ENCODE peak calls at places on chromosomes 11 and 22, in four cellular contexts. One of them, this sample, is unnamed.
A peak's percentile ranks its signal among the peaks of the same experiment; 100 is the strongest.

GRCh38 chr22:46581580-46582244 is 38.5 kb upstream of the GRAMD4 start:
- DNase-seq in CD4-positive, CD25-positive, alpha-beta regulatory T cell: no peak
- DNase-seq in IMR-90: no peak
- DNase-seq in sigmoid colon: peak; percentile 64
- DNase-seq in this sample: no peak

GRCh38 chr11:1852885-1853284 is at the start of gene LSP1:
- DNase-seq in CD4-positive, CD25-positive, alpha-beta regulatory T cell: peak; percentile 65
- DNase-seq in IMR-90: no peak
- DNase-seq in sigmoid colon: no peak
- DNase-seq in this sample: no peak

GRCh38 chr11:41947392-41947791 is 487.9 kb upstream of the LRRC4C start:
- DNase-seq in CD4-positive, CD25-positive, alpha-beta regulatory T cell: no peak
- DNase-seq in IMR-90: no peak
- DNase-seq in sigmoid colon: no peak
- DNase-seq in this sample: no peak

GRCh38 chr11:65589444-65590239 is 6.0 kb downstream of the KCNK7 start:
- DNase-seq in CD4-positive, CD25-positive, alpha-beta regulatory T cell: no peak
- DNase-seq in IMR-90: no peak
- DNase-seq in sigmoid colon: peak; percentile 66
- DNase-seq in this sample: no peak

GRCh38 chr11:64058494-64058893 is 22.8 kb downstream of the FLRT1 start:
- DNase-seq in CD4-positive, CD25-positive, alpha-beta regulatory T cell: no peak
- DNase-seq in IMR-90: no peak
- DNase-seq in sigmoid colon: peak; percentile 89
- DNase-seq in this sample: no peak

GRCh38 chr11:115916596-115916995 is 412.4 kb upstream of the CADM1 start:
- DNase-seq in CD4-positive, CD25-positive, alpha-beta regulatory T cell: no peak
- DNase-seq in IMR-90: no peak
- DNase-seq in sigmoid colon: no peak
- DNase-seq in this sample: no peak

GRCh38 chr22:35334010-35334409 is 34.3 kb downstream of the TOM1 start:
- DNase-seq in CD4-positive, CD25-positive, alpha-beta regulatory T cell: no peak
- DNase-seq in IMR-90: no peak
- DNase-seq in sigmoid colon: no peak
- DNase-seq in this sample: no peak

GRCh38 chr11:15034687-15035267 is 38.6 kb upstream of the CALCB start:
- DNase-seq in CD4-positive, CD25-positive, alpha-beta regulatory T cell: no peak
- DNase-seq in IMR-90: no peak
- DNase-seq in sigmoid colon: no peak
- DNase-seq in this sample: no peak

GRCh38 chr11:78065239-78065638 is 1.6 kb downstream of the THRSP start:
- DNase-seq in CD4-positive, CD25-positive, alpha-beta regulatory T cell: no peak
- DNase-seq in IMR-90: no peak
- DNase-seq in sigmoid colon: no peak
- DNase-seq in this sample: no peak

GRCh38 chr11:44623321-44623715 is 57.9 kb downstream of the CD82 start:
- DNase-seq in CD4-positive, CD25-positive, alpha-beta regulatory T cell: no peak
- DNase-seq in IMR-90: no peak
- DNase-seq in sigmoid colon: peak; percentile 55
- DNase-seq in this sample: no peak

GRCh38 chr11:18731949-18732821 is 6.2 kb upstream of the IGSF22 start:
- DNase-seq in CD4-positive, CD25-positive, alpha-beta regulatory T cell: peak; percentile 45
- DNase-seq in IMR-90: peak; percentile 38
- DNase-seq in sigmoid colon: no peak
- DNase-seq in this sample: peak; percentile 50

GRCh38 chr22:24400726-24401596 is 26.4 kb upstream of the ADORA2A start:
- DNase-seq in CD4-positive, CD25-positive, alpha-beta regulatory T cell: no peak
- DNase-seq in IMR-90: peak; percentile 45
- DNase-seq in sigmoid colon: no peak
- DNase-seq in this sample: no peak

GRCh38 chr11:94020777-94021615 is at the start of gene HEPHL1:
- DNase-seq in CD4-positive, CD25-positive, alpha-beta regulatory T cell: no peak
- DNase-seq in IMR-90: peak; percentile 4
- DNase-seq in sigmoid colon: no peak
- DNase-seq in this sample: no peak

GRCh38 chr11:46722566-46723358 is 3.7 kb downstream of the F2 start:
- DNase-seq in CD4-positive, CD25-positive, alpha-beta regulatory T cell: no peak
- DNase-seq in IMR-90: no peak
- DNase-seq in sigmoid colon: no peak
- DNase-seq in this sample: no peak

GRCh38 chr11:123238297-123238696 is 43.2 kb upstream of the CLMP start:
- DNase-seq in CD4-positive, CD25-positive, alpha-beta regulatory T cell: no peak
- DNase-seq in IMR-90: peak; percentile 61
- DNase-seq in sigmoid colon: peak; percentile 81
- DNase-seq in this sample: no peak

GRCh38 chr11:116093481-116093880 is 589.3 kb upstream of the CADM1 start:
- DNase-seq in CD4-positive, CD25-positive, alpha-beta regulatory T cell: no peak
- DNase-seq in IMR-90: no peak
- DNase-seq in sigmoid colon: no peak
- DNase-seq in this sample: no peak

GRCh38 chr11:8873966-8874365 is 37.0 kb upstream of the AKIP1 start:
- DNase-seq in CD4-positive, CD25-positive, alpha-beta regulatory T cell: no peak
- DNase-seq in IMR-90: no peak
- DNase-seq in sigmoid colon: no peak
- DNase-seq in this sample: no peak

GRCh38 chr11:106121570-106122320 is 44.3 kb downstream of the AASDHPPT start:
- DNase-seq in CD4-positive, CD25-positive, alpha-beta regulatory T cell: no peak
- DNase-seq in IMR-90: no peak
- DNase-seq in sigmoid colon: no peak
- DNase-seq in this sample: no peak

GRCh38 chr22:29630987-29631386 is 27.6 kb downstream of the NF2 start:
- DNase-seq in CD4-positive, CD25-positive, alpha-beta regulatory T cell: no peak
- DNase-seq in IMR-90: no peak
- DNase-seq in sigmoid colon: no peak
- DNase-seq in this sample: no peak

GRCh38 chr11:102147632-102148031 is 37.4 kb downstream of the YAP1 start:
- DNase-seq in CD4-positive, CD25-positive, alpha-beta regulatory T cell: no peak
- DNase-seq in IMR-90: no peak
- DNase-seq in sigmoid colon: no peak
- DNase-seq in this sample: no peak

GRCh38 chr11:10457901-10458300 is 2.8 kb downstream of the AMPD3 start:
- DNase-seq in CD4-positive, CD25-positive, alpha-beta regulatory T cell: no peak
- DNase-seq in IMR-90: no peak
- DNase-seq in sigmoid colon: no peak
- DNase-seq in this sample: no peak

GRCh38 chr22:44628856-44629255 is 73.1 kb upstream of the PRR5 start:
- DNase-seq in CD4-positive, CD25-positive, alpha-beta regulatory T cell: no peak
- DNase-seq in IMR-90: no peak
- DNase-seq in sigmoid colon: peak; percentile 26
- DNase-seq in this sample: no peak

GRCh38 chr22:49956914-49957825 is 3.4 kb upstream of the PIM3 start:
- DNase-seq in CD4-positive, CD25-positive, alpha-beta regulatory T cell: no peak
- DNase-seq in IMR-90: no peak
- DNase-seq in sigmoid colon: peak; percentile 59
- DNase-seq in this sample: no peak

GRCh38 chr11:46916669-46917108 is 1.7 kb downstream of the LRP4 start:
- DNase-seq in CD4-positive, CD25-positive, alpha-beta regulatory T cell: no peak
- DNase-seq in IMR-90: peak; percentile 78
- DNase-seq in sigmoid colon: peak; percentile 88
- DNase-seq in this sample: peak; percentile 45

GRCh38 chr11:79956061-79956460 is 515.2 kb upstream of the TENM4 start:
- DNase-seq in CD4-positive, CD25-positive, alpha-beta regulatory T cell: no peak
- DNase-seq in IMR-90: no peak
- DNase-seq in sigmoid colon: no peak
- DNase-seq in this sample: no peak

GRCh38 chr11:32858731-32859130 is 29.0 kb downstream of the PRRG4 start:
- DNase-seq in CD4-positive, CD25-positive, alpha-beta regulatory T cell: no peak
- DNase-seq in IMR-90: no peak
- DNase-seq in sigmoid colon: no peak
- DNase-seq in this sample: no peak

GRCh38 chr11:91904792-91905785 is 319.5 kb upstream of the FAT3 start:
- DNase-seq in CD4-positive, CD25-positive, alpha-beta regulatory T cell: no peak
- DNase-seq in IMR-90: no peak
- DNase-seq in sigmoid colon: no peak
- DNase-seq in this sample: no peak

GRCh38 chr11:102316505-102316904 is 779 bp upstream of the BIRC3 start:
- DNase-seq in CD4-positive, CD25-positive, alpha-beta regulatory T cell: no peak
- DNase-seq in IMR-90: no peak
- DNase-seq in sigmoid colon: no peak
- DNase-seq in this sample: no peak

GRCh38 chr22:49815641-49816071 is 12.0 kb downstream of the BRD1 start:
- DNase-seq in CD4-positive, CD25-positive, alpha-beta regulatory T cell: no peak
- DNase-seq in IMR-90: peak; percentile 19
- DNase-seq in sigmoid colon: no peak
- DNase-seq in this sample: peak; percentile 14

GRCh38 chr11:132177106-132177505 is 806.7 kb downstream of the NTM start:
- DNase-seq in CD4-positive, CD25-positive, alpha-beta regulatory T cell: no peak
- DNase-seq in IMR-90: peak; percentile 70
- DNase-seq in sigmoid colon: no peak
- DNase-seq in this sample: peak; percentile 62

GRCh38 chr11:35615911-35616900 is 2.1 kb upstream of the FJX1 start:
- DNase-seq in CD4-positive, CD25-positive, alpha-beta regulatory T cell: no peak
- DNase-seq in IMR-90: peak; percentile 74
- DNase-seq in sigmoid colon: no peak
- DNase-seq in this sample: peak; percentile 63

GRCh38 chr11:18394928-18395734 is 768 bp downstream of the LDHA start:
- DNase-seq in CD4-positive, CD25-positive, alpha-beta regulatory T cell: no peak
- DNase-seq in IMR-90: peak; percentile 3
- DNase-seq in sigmoid colon: no peak
- DNase-seq in this sample: peak; percentile 7

GRCh38 chr11:86360775-86361395 is 13.8 kb upstream of the CCDC81 start:
- DNase-seq in CD4-positive, CD25-positive, alpha-beta regulatory T cell: no peak
- DNase-seq in IMR-90: peak; percentile 73
- DNase-seq in sigmoid colon: no peak
- DNase-seq in this sample: peak; percentile 6

GRCh38 chr11:96013459-96014213 is 89.7 kb upstream of the MTMR2 start:
- DNase-seq in CD4-positive, CD25-positive, alpha-beta regulatory T cell: no peak
- DNase-seq in IMR-90: no peak
- DNase-seq in sigmoid colon: peak; percentile 57
- DNase-seq in this sample: no peak

GRCh38 chr11:828501-829115 is 889 bp downstream of the CRACR2B start:
- DNase-seq in CD4-positive, CD25-positive, alpha-beta regulatory T cell: no peak
- DNase-seq in IMR-90: no peak
- DNase-seq in sigmoid colon: no peak
- DNase-seq in this sample: no peak

GRCh38 chr11:826836-827145 is 928 bp upstream of the CRACR2B start:
- DNase-seq in CD4-positive, CD25-positive, alpha-beta regulatory T cell: no peak
- DNase-seq in IMR-90: no peak
- DNase-seq in sigmoid colon: no peak
- DNase-seq in this sample: no peak

GRCh38 chr11:827146-827860 is 416 bp upstream of the CRACR2B start:
- DNase-seq in CD4-positive, CD25-positive, alpha-beta regulatory T cell: no peak
- DNase-seq in IMR-90: no peak
- DNase-seq in sigmoid colon: no peak
- DNase-seq in this sample: no peak

GRCh38 chr11:829116-829945 is 1.6 kb downstream of the CRACR2B start:
- DNase-seq in CD4-positive, CD25-positive, alpha-beta regulatory T cell: no peak
- DNase-seq in IMR-90: no peak
- DNase-seq in sigmoid colon: no peak
- DNase-seq in this sample: no peak

DNA sequence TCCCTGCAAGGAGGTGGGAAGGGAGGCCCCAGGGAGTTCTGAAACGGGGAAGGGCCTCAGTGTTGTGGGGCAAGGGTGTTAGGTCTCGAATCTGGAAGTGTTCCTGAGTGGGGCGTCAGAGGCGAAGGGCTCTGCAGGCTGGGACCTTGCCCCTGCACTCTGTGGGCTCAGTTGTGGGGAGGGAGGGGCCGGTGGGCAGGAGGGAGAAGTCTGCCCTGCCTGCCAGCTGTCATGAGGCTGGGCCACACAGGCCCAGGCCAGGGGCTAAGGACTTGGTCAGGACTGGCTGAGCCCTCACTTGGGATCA is at the start of gene CRACR2B:
- DNase-seq in CD4-positive, CD25-positive, alpha-beta regulatory T cell: no peak
- DNase-seq in IMR-90: no peak
- DNase-seq in sigmoid colon: no peak
- DNase-seq in this sample: no peak
- H3K4me3 ChIP-seq in CD4-positive, CD25-positive, alpha-beta regulatory T cell: no peak within 1 kb of the TSS
- H3K4me3 ChIP-seq in IMR-90: no peak within 1 kb of the TSS
- H3K4me3 ChIP-seq in sigmoid colon: peak within 1 kb of the TSS; percentile 31
- H3K4me3 ChIP-seq in this sample: no peak within 1 kb of the TSS

GRCh38 chr11:71209181-71209580 is 43.2 kb downstream of the SHANK2 start:
- DNase-seq in CD4-positive, CD25-positive, alpha-beta regulatory T cell: no peak
- DNase-seq in IMR-90: no peak
- DNase-seq in sigmoid colon: peak; percentile 59
- DNase-seq in this sample: no peak
- H3K36me3 ChIP-seq in CD4-positive, CD25-positive, alpha-beta regulatory T cell: no peaks in the 10 kb centered on the region
- H3K36me3 ChIP-seq in IMR-90: peaks cover 3% of the 10 kb centered on the region
- H3K36me3 ChIP-seq in sigmoid colon: no peaks in the 10 kb centered on the region
- H3K36me3 ChIP-seq in this sample: no peaks in the 10 kb centered on the region

GRCh38 chr22:37018086-37018814 is 997 bp downstream of the TST start:
- DNase-seq in CD4-positive, CD25-positive, alpha-beta regulatory T cell: no peak
- DNase-seq in IMR-90: no peak
- DNase-seq in sigmoid colon: no peak
- DNase-seq in this sample: no peak
- H3K27ac ChIP-seq in CD4-positive, CD25-positive, alpha-beta regulatory T cell: no peak overlapping the region
- H3K27ac ChIP-seq in IMR-90: peak overlapping the region; percentile 54
- H3K27ac ChIP-seq in sigmoid colon: peak overlapping the region; percentile 89
- H3K27ac ChIP-seq in this sample: no peak overlapping the region

DNA sequence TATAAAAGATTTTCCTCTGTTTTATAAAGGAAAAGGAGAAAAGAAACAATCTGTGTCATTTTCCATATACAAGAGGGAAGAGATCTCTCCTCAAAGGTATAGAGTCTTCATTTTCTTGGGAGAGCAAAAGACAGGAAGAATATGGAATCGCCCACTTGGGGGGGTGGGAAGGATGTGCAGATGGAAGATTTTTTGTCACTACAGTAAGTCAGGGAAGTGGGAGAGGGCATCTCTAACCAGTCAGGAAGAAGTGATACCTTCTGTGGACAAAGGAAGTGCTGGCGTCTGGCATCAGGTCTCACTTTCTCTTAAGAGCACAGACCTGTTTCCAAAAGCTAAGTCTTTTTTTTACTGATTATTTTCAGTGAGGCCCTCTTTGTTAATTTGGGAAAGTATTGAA is 1.4 kb downstream of the PRR14L start:
- DNase-seq in CD4-positive, CD25-positive, alpha-beta regulatory T cell: no peak
- DNase-seq in IMR-90: no peak
- DNase-seq in sigmoid colon: no peak
- DNase-seq in this sample: no peak
- H3K4me3 ChIP-seq in CD4-positive, CD25-positive, alpha-beta regulatory T cell: peak overlapping the region; percentile 94
- H3K4me3 ChIP-seq in IMR-90: peak overlapping the region; percentile 73
- H3K4me3 ChIP-seq in sigmoid colon: no peak overlapping the region
- H3K4me3 ChIP-seq in this sample: peak overlapping the region; percentile 95

GRCh38 chr11:118484405-118484804 is 42.9 kb upstream of the TTC36 start:
- DNase-seq in CD4-positive, CD25-positive, alpha-beta regulatory T cell: no peak
- DNase-seq in IMR-90: no peak
- DNase-seq in sigmoid colon: no peak
- DNase-seq in this sample: no peak
- H3K36me3 ChIP-seq in CD4-positive, CD25-positive, alpha-beta regulatory T cell: peaks cover 80% of the 10 kb centered on the region
- H3K36me3 ChIP-seq in IMR-90: peaks cover 36% of the 10 kb centered on the region
- H3K36me3 ChIP-seq in sigmoid colon: peaks cover 34% of the 10 kb centered on the region
- H3K36me3 ChIP-seq in this sample: peaks cover 63% of the 10 kb centered on the region